ENCODE peak calls at places on chromosomes 16 and 17, in nine cellular contexts. N is AG04450, T is fibroblast of pulmonary artery, H is GM23338, C is endothelial cell, S is glutamatergic neuron, U is fibroblast of lung, W is Peyer's patch, X is sigmoid colon. F is an unnamed sample.

GRCh38 chr17:71187145-71187878 is 933.5 kb upstream of the SOX9 start:
- DNase-seq in N (no peak), T (no peak), H (no peak), C (no peak), S (no peak), U (no peak), W (no peak), X (no peak), F (no peak)

GRCh38 chr17:1107777-1108559 is 71.8 kb downstream of the ABR start:
- DNase-seq in N (no peak), T (no peak), H (no peak), C (no peak), S (no peak), U (no peak), W (no peak), X (no peak), F (no peak)

GRCh38 chr17:41666336-41666680 is 22.4 kb upstream of the EIF1 start:
- DNase-seq in N (peak), T (peak), H (peak), C (peak), S (no peak), U (peak), W (peak), X (peak), F (peak)

GRCh38 chr17:2962729-2963128 is 100.7 kb downstream of the OR1D5 start:
- DNase-seq in N (no peak), T (no peak), H (no peak), C (no peak), S (no peak), U (no peak), W (no peak), X (no peak), F (no peak)

GRCh38 chr16:78183886-78184553 is 84.6 kb downstream of the WWOX start:
- DNase-seq in N (no peak), T (no peak), H (no peak), C (no peak), S (no peak), U (peak), W (no peak), X (no peak), F (no peak)

GRCh38 chr17:4195306-4195705 is 52.3 kb downstream of the CYB5D2 start:
- DNase-seq in N (no peak), T (peak), H (no peak), C (no peak), S (no peak), U (peak), W (no peak), X (no peak), F (peak)

GRCh38 chr16:28182183-28182582 is 29.6 kb downstream of the XPO6 start:
- DNase-seq in N (no peak), T (no peak), H (no peak), C (no peak), S (no peak), U (peak), W (no peak), X (no peak), F (no peak)

GRCh38 chr17:31650756-31651520 is 208.1 kb downstream of the COPRS start:
- DNase-seq in N (no peak), T (no peak), H (no peak), C (no peak), S (no peak), U (no peak), W (no peak), X (no peak), F (no peak)

GRCh38 chr16:734981-735881 is 5.6 kb downstream of the CIAO3 start:
- DNase-seq in N (no peak), T (no peak), H (no peak), C (no peak), S (no peak), U (no peak), W (no peak), X (no peak), F (no peak)

GRCh38 chr16:1561266-1561665 is 27.8 kb downstream of the TMEM204 start:
- DNase-seq in N (no peak), T (no peak), H (no peak), C (no peak), S (no peak), U (no peak), W (no peak), X (no peak), F (no peak)

GRCh38 chr16:78137179-78137578 is 37.7 kb downstream of the WWOX start:
- DNase-seq in N (no peak), T (no peak), H (no peak), C (no peak), S (no peak), U (no peak), W (no peak), X (no peak), F (no peak)

GRCh38 chr17:1485311-1485747 is 7.2 kb downstream of the MYO1C start:
- DNase-seq in N (no peak), T (no peak), H (peak), C (peak), S (peak), U (no peak), W (peak), X (no peak), F (no peak)

GRCh38 chr17:4678448-4679026 is 25.4 kb downstream of the PELP1 start:
- DNase-seq in N (peak), T (peak), H (no peak), C (no peak), S (no peak), U (peak), W (no peak), X (no peak), F (peak)

GRCh38 chr17:3923466-3924190 is 7.4 kb upstream of the P2RX1 start:
- DNase-seq in N (no peak), T (no peak), H (no peak), C (no peak), S (no peak), U (no peak), W (no peak), X (no peak), F (no peak)

DNA sequence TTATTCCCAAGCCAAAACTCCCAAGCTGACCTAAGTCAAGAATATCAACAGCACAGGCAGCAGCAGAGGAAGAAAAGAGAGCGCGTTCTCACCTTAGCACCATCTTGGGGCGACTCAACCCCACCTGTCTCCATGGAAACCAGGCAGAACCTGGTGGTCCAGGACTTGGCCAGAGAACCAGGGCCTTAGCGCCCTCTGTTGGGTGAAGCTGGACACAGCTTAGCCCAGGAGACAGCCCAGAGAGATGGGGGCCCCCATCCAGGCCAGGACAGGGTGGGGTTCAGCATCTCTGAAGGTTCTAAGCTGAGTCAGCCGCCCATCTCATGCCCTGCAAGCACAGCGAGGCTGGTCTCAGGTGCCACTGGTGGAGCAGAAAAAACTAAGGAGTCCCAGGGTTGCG is 60.1 kb upstream of the TMEM132E start:
- DNase-seq in N (no peak), T (no peak), H (peak), C (peak), S (peak), U (no peak), W (no peak), X (no peak), F (no peak)
- TF ChIP-seq CTCF in N (peak), T (peak), H (peak), C (peak), S (peak), U (peak), W (no peak), X (no peak), F (peak)

GRCh38 chr17:82097187-82097918 is 683 bp downstream of the FASN start:
- DNase-seq in N (no peak), T (peak), H (peak), C (peak), S (peak), U (peak), W (peak), X (no peak), F (peak)
- TF ChIP-seq CTCF in N (no peak), T (no peak), H (no peak), C (no peak), S (no peak), U (no peak), W (no peak), X (no peak), F (no peak)

GRCh38 chr16:50455288-50455845 is 86.6 kb upstream of the BRD7 start:
- DNase-seq in N (no peak), T (no peak), H (no peak), C (no peak), S (no peak), U (no peak), W (no peak), X (peak), F (no peak)
- TF ChIP-seq CTCF in N (no peak), T (no peak), H (no peak), C (no peak), S (no peak), U (no peak), W (no peak), X (no peak), F (no peak)

GRCh38 chr17:29867643-29868181 is 62.3 kb downstream of the SSH2 start:
- DNase-seq in N (no peak), T (no peak), H (peak), C (no peak), S (no peak), U (no peak), W (no peak), X (no peak), F (peak)
- TF ChIP-seq CTCF in N (peak), T (peak), H (peak), C (no peak), S (no peak), U (peak), W (no peak), X (no peak), F (peak)

DNA sequence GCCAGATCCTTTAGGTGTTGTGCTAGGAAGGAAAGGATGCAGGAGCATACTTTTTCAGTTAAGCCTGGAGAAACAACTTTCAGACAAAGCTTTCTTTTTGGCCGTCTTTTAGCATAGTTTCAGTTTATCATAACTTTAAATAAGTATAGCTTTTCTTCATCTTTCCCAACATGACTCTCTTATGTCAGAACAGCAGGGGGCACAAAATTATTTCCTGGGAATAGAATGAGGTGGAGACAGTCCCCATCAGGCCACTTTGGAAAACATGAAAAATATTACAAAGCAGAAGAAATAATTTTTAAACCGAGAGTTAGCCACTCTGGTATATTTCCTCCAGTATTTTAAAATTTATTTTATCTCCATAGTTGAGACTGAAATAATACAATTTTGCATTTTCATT is 387.6 kb downstream of the HAPSTR1 start:
- DNase-seq in N (no peak), T (no peak), H (no peak), C (no peak), S (no peak), U (no peak), W (no peak), X (no peak), F (no peak)
- TF ChIP-seq CTCF in N (no peak), T (no peak), H (no peak), C (no peak), S (no peak), U (no peak), W (no peak), X (no peak), F (no peak)

DNA sequence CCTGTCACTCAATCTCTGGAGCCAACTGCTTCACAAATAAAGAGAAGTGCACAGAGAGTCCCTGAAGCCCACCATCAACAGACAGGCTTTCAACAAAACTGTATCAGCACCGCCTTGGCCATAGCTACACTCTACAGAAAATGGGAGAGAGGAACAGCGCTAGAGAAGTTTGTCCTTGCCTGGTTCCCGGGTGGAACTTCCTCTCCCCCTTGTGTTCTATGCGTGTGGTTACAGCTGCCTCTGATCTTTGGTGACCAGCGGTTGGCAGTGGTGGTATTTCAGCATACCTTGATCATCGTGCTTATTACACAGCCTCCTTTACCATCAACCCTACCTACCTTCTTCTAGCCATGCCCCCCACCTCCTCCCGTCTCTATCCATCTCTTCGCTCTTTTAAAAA is 91.4 kb upstream of the CCL2 start:
- DNase-seq in N (no peak), T (peak), H (peak), C (peak), S (no peak), U (peak), W (no peak), X (no peak), F (peak)
- TF ChIP-seq CTCF in N (peak), T (peak), H (peak), C (peak), S (peak), U (peak), W (no peak), X (peak), F (peak)

DNA sequence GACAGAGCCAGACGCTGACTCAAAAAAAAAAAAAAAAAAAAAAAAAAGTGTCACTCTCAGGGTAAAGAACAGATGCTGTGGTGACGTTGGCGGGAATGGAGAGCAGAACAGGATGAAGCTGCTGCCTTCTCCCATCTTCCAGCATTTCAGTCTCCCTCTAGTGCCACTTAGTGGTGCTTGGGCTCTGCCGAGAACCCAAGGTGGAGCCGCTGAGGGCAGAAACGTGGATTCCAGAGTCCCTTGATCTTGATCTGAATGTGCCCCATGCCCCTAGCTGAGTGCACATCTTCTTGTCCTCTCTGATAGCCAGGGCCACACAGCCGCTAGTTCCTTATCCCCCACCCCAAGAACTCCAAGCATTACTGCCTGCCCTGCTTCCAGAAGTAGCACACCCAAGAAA is 43.2 kb upstream of the FA2H start:
- DNase-seq in N (no peak), T (no peak), H (peak), C (no peak), S (no peak), U (no peak), W (no peak), X (no peak), F (no peak)
- TF ChIP-seq CTCF in N (no peak), T (peak), H (peak), C (no peak), S (no peak), U (no peak), W (no peak), X (no peak), F (no peak)

GRCh38 chr17:11391134-11391533 is 150.1 kb downstream of the SHISA6 start:
- DNase-seq in N (no peak), T (no peak), H (peak), C (no peak), S (no peak), U (no peak), W (no peak), X (no peak), F (no peak)
- TF ChIP-seq CTCF in N (no peak), T (no peak), H (no peak), C (no peak), S (peak), U (no peak), W (no peak), X (no peak), F (no peak)

F was measured in fibroblast of the aortic adventitia.